ENCODE peak calls at places on chromosomes 6 and 20, in ten cellular contexts. V is GM20000, W is osteoblast, Y is brain microvascular endothelial cell, F is endothelial cell of umbilical vein, B is nephron progenitor cell, D is endothelial cell, L is Calu3, M is IMR-90, K is omental fat pad. N is an unnamed sample.

GRCh38 chr6:15443119-15443518 is 197.2 kb downstream of the JARID2 start:
- DNase-seq in V (no peak), W (peak; percentile 89), Y (peak; percentile 69), F (peak; percentile 35), B (no peak), D (no peak), L (no peak), M (peak; percentile 94), K (no peak), N (peak; percentile 55)

GRCh38 chr20:50867805-50868204 is 63.4 kb downstream of the ADNP start:
- DNase-seq in V (no peak), W (no peak), Y (no peak), F (no peak), B (no peak), D (no peak), L (no peak), M (no peak), K (no peak), N (no peak)

GRCh38 chr6:70103798-70104197 is 199.1 kb downstream of the COL9A1 start:
- DNase-seq in V (no peak), W (no peak), Y (no peak), F (no peak), B (no peak), D (no peak), L (peak; percentile 21), M (no peak), K (no peak), N (no peak)

GRCh38 chr6:8549381-8549780 is 114.0 kb upstream of the SLC35B3 start:
- DNase-seq in V (no peak), W (no peak), Y (no peak), F (no peak), B (no peak), D (no peak), L (no peak), M (no peak), K (no peak), N (no peak)

GRCh38 chr6:135281907-135282306 is 100.8 kb downstream of the MYB start:
- DNase-seq in V (no peak), W (no peak), Y (no peak), F (no peak), B (no peak), D (no peak), L (no peak), M (no peak), K (no peak), N (no peak)

GRCh38 chr6:13952101-13952500 is 27.3 kb downstream of the RNF182 start:
- DNase-seq in V (no peak), W (peak; percentile 27), Y (no peak), F (no peak), B (no peak), D (no peak), L (no peak), M (no peak), K (no peak), N (no peak)

GRCh38 chr6:17042422-17043147 is 59.3 kb upstream of the STMND1 start:
- DNase-seq in V (no peak), W (peak; percentile 68), Y (peak; percentile 48), F (peak; percentile 80), B (peak; percentile 12), D (peak; percentile 59), L (peak; percentile 65), M (peak; percentile 68), K (peak; percentile 25), N (no peak)

GRCh38 chr6:161949531-161949930 is 675.7 kb upstream of the AGPAT4 start:
- DNase-seq in V (no peak), W (peak; percentile 8), Y (peak; percentile 16), F (no peak), B (no peak), D (no peak), L (no peak), M (no peak), K (no peak), N (no peak)

GRCh38 chr20:19098092-19098491 is 114.3 kb upstream of the SLC24A3 start:
- DNase-seq in V (no peak), W (no peak), Y (no peak), F (no peak), B (no peak), D (no peak), L (no peak), M (no peak), K (no peak), N (no peak)

GRCh38 chr20:37954626-37955025 is 51.7 kb downstream of the VSTM2L start:
- DNase-seq in V (no peak), W (no peak), Y (no peak), F (no peak), B (no peak), D (no peak), L (no peak), M (no peak), K (no peak), N (no peak)

GRCh38 chr20:37958856-37959255 is 55.9 kb downstream of the VSTM2L start:
- DNase-seq in V (no peak), W (no peak), Y (no peak), F (no peak), B (no peak), D (no peak), L (no peak), M (no peak), K (no peak), N (no peak)

GRCh38 chr20:37954205-37954604 is 51.3 kb downstream of the VSTM2L start:
- DNase-seq in V (no peak), W (no peak), Y (no peak), F (no peak), B (no peak), D (no peak), L (no peak), M (no peak), K (no peak), N (no peak)

GRCh38 chr20:37955511-37955910 is 52.6 kb downstream of the VSTM2L start:
- DNase-seq in V (no peak), W (no peak), Y (no peak), F (no peak), B (no peak), D (no peak), L (no peak), M (no peak), K (no peak), N (no peak)

DNA sequence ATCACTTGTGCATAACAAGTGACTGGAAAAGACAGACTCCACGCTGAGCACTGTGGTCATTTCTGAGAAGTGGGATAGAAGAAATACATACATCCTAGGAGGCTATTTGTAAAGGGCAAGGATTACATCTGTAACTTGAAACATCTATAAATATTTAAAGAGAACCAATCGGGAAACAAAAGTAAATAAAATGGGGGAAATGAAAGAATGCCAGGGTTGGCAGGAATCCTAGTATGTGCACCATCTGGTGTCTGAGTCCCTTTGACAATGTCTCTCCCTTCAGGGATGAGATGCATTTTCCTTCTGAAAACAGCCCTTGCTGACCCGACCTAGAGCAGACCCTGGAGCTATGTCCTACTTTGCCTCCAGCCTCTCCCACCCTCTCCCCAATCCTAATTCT is 53.2 kb downstream of the VSTM2L start:
- DNase-seq in V (no peak), W (no peak), Y (no peak), F (no peak), B (no peak), D (no peak), L (no peak), M (peak; percentile 35), K (no peak), N (no peak)
- TF ChIP-seq CTCF in V (no peak), W (no peak), Y (no peak), F (no peak), B (no peak), D (no peak), L (no peak), M (no peak), K (no peak), N (no peak)

DNA sequence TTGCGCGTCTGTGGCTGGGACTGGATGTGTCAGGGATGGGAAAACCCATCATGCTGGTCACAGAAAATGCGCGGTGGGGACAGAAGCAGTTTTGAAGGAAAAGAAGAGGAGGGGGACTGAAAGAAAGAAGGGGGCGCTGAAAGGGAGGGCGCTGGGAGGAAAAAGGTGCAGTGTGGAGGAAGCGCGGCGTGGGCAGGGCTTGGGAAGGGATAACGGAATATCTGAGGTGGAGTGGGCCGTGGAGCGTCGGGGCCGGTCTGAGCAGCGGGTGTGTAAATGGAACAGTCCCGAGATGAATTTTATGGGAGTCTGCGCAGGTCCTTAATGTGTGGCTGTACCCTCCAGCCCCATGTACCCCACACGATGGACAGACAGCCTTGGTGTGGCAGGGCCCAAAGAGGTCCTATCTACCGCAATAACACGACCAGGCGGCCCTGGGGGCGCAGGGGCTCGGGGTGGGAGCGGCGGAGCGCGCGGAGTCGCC is 366 bp upstream of the SLC29A1 start:
- DNase-seq in V (no peak), W (no peak), Y (no peak), F (peak; percentile 61), B (no peak), D (no peak), L (no peak), M (no peak), K (no peak), N (no peak)
- TF ChIP-seq CTCF in V (no peak), W (no peak), Y (no peak), F (no peak), B (no peak), D (no peak), L (no peak), M (no peak), K (no peak), N (no peak)

GRCh38 chr20:38339993-38340392 is 6.3 kb upstream of the LBP start:
- DNase-seq in V (no peak), W (no peak), Y (no peak), F (no peak), B (no peak), D (no peak), L (no peak), M (no peak), K (no peak), N (no peak)

GRCh38 chr20:38342196-38342595 is 4.1 kb upstream of the LBP start:
- DNase-seq in V (no peak), W (no peak), Y (no peak), F (no peak), B (no peak), D (no peak), L (no peak), M (no peak), K (no peak), N (no peak)

GRCh38 chr20:38337561-38338140 is 8.6 kb upstream of the LBP start:
- DNase-seq in V (no peak), W (peak; percentile 66), Y (peak; percentile 10), F (no peak), B (peak; percentile 53), D (peak; percentile 67), L (peak; percentile 64), M (no peak), K (peak; percentile 31), N (no peak)

GRCh38 chr20:38340693-38341092 is 5.6 kb upstream of the LBP start:
- DNase-seq in V (no peak), W (no peak), Y (no peak), F (no peak), B (no peak), D (no peak), L (no peak), M (no peak), K (no peak), N (no peak)

GRCh38 chr20:38338849-38339520 is 7.3 kb upstream of the LBP start:
- DNase-seq in V (no peak), W (peak; percentile 86), Y (peak; percentile 14), F (no peak), B (no peak), D (peak; percentile 35), L (peak; percentile 57), M (no peak), K (no peak), N (no peak)
- TF ChIP-seq CTCF in V (no peak), W (peak; percentile 37), Y (peak; percentile 53), F (no peak), B (peak; percentile 11), D (peak; percentile 36), L (peak; percentile 44), M (peak; percentile 31), K (no peak), N (no peak)

GRCh38 chr6:37538107-37538506 is 38.4 kb upstream of the CCDC167 start:
- DNase-seq in V (peak; percentile 67), W (no peak), Y (no peak), F (peak; percentile 20), B (no peak), D (peak; percentile 23), L (peak; percentile 79), M (no peak), K (no peak), N (no peak)
- TF ChIP-seq CTCF in V (peak; percentile 38), W (peak; percentile 48), Y (peak; percentile 64), F (peak; percentile 53), B (no peak), D (no peak), L (peak; percentile 75), M (peak; percentile 41), K (no peak), N (peak; percentile 31)

N was measured in AG09319.